ENCODE peak calls at places on chromosome X, in ten cellular contexts. Y, U, G, C, X, J, I, S, D and M are unnamed samples. For H3K27me3, the result is how much of the 10 kb centered on the place peaks cover.

GRCh38 chrX:15310117-15310516 is 5.3 kb downstream of the ASB11 start:
- DNase-seq in Y (no peak), U (no peak), G (peak), C (peak), X (no peak), J (no peak), I (peak), S (no peak), D (no peak), M (peak)

GRCh38 chrX:132395059-132395458 is 93.8 kb downstream of the MBNL3 start:
- DNase-seq in Y (no peak), U (no peak), G (no peak), C (no peak), X (no peak), J (no peak), I (no peak), S (no peak), D (no peak), M (no peak)

GRCh38 chrX:50635811-50636365 is 165.3 kb upstream of the DGKK start:
- DNase-seq in Y (no peak), U (no peak), G (no peak), C (no peak), X (peak), J (no peak), I (no peak), S (peak), D (no peak), M (no peak)

GRCh38 chrX:53294024-53294648 is 12.8 kb upstream of the IQSEC2 start:
- DNase-seq in Y (no peak), U (no peak), G (peak), C (peak), X (no peak), J (peak), I (no peak), S (no peak), D (no peak), M (no peak)

GRCh38 chrX:9730078-9730477 is 35.6 kb downstream of the GPR143 start:
- DNase-seq in Y (no peak), U (no peak), G (no peak), C (no peak), X (no peak), J (no peak), I (no peak), S (no peak), D (no peak), M (no peak)

GRCh38 chrX:56563231-56564116 is at the start of gene UBQLN2:
- DNase-seq in Y (peak), U (peak), G (peak), C (peak), X (peak), J (peak), I (peak), S (peak), D (peak), M (peak)

GRCh38 chrX:101359966-101360365 is 11.4 kb upstream of the TIMM8A start:
- DNase-seq in Y (no peak), U (no peak), G (no peak), C (peak), X (no peak), J (no peak), I (no peak), S (peak), D (no peak), M (no peak)

GRCh38 chrX:154029439-154029838 is 9.7 kb upstream of the IRAK1 start:
- DNase-seq in Y (no peak), U (no peak), G (no peak), C (no peak), X (no peak), J (no peak), I (no peak), S (no peak), D (no peak), M (no peak)

GRCh38 chrX:15410430-15410829 is 26.2 kb upstream of the VEGFD start:
- DNase-seq in Y (no peak), U (no peak), G (no peak), C (no peak), X (no peak), J (no peak), I (no peak), S (no peak), D (no peak), M (no peak)

GRCh38 chrX:56069299-56069941 is 162.7 kb upstream of the KLF8 start:
- DNase-seq in Y (no peak), U (no peak), G (no peak), C (no peak), X (no peak), J (no peak), I (no peak), S (no peak), D (no peak), M (no peak)

GRCh38 chrX:6667048-6667768 is 132.3 kb upstream of the VCX3A start:
- DNase-seq in Y (no peak), U (no peak), G (no peak), C (no peak), X (no peak), J (peak), I (no peak), S (peak), D (no peak), M (no peak)

GRCh38 chrX:150868625-150869024 is 29.8 kb downstream of the CD99L2 start:
- DNase-seq in Y (no peak), U (no peak), G (peak), C (peak), X (no peak), J (no peak), I (no peak), S (no peak), D (no peak), M (no peak)

GRCh38 chrX:25853002-25853479 is 285.1 kb upstream of the MAGEB18 start:
- DNase-seq in Y (no peak), U (no peak), G (no peak), C (no peak), X (no peak), J (no peak), I (no peak), S (no peak), D (no peak), M (no peak)

DNA sequence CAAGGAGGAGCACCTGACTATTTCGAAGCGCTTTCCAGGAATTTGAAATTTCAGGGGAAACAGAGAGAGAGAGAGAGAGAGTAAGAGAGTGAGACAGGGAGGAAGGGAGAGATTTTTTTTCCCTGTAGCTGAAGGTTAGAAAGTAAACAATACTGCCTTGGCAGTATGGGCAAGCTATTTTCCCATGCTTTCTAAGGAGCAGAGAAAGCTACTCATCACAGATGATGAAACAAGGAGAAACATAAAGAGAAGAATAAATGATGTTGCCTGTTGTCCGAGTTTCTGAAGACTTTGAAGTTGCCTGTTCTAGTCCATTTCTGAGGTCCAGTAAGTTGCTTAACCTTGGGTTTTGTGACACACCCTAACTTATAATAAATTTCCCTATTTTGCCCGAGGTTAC is 49.9 kb upstream of the SLC16A2 start:
- DNase-seq in Y (no peak), U (no peak), G (peak), C (peak), X (no peak), J (no peak), I (no peak), S (no peak), D (no peak), M (no peak)
- H3K27me3 ChIP-seq in Y (under half), U (under half), G (under half), C (under half), X (under half), J (under half), I (under half), S (under half), D (under half), M (under half)

GRCh38 chrX:48156014-48156413 is 25.6 kb downstream of the SPACA5B start:
- DNase-seq in Y (no peak), U (no peak), G (no peak), C (no peak), X (no peak), J (no peak), I (no peak), S (no peak), D (no peak), M (no peak)
- H3K27me3 ChIP-seq in Y (under half), U (under half), G (under half), C (under half), X (under half), J (under half), I (under half), S (under half), D (under half), M (under half)

DNA sequence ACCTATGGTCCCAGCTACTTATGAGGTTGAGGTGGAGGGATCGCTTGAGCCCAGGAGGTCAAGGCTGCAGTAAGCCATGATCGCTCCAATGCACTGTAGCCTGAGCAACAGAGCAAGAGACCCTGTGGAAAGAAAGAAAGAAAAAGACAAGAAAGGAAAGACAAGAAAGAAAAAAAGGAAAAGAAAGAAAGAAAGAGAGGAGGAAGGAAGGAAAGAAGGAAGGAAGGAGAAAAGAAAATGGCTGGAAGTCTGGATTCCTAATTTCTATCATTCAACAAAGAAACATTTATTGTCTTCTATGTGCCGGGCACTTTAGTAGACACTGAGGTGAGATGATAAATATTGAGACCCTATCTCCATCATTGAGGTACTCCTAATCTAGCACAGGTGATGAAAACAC is 26.8 kb upstream of the BCORL1 start:
- DNase-seq in Y (no peak), U (no peak), G (no peak), C (no peak), X (no peak), J (no peak), I (no peak), S (no peak), D (no peak), M (no peak)
- H3K27me3 ChIP-seq in Y (under half), U (under half), G (under half), C (under half), X (under half), J (under half), I (under half), S (under half), D (under half), M (under half)

GRCh38 chrX:40148439-40149285 is 50.9 kb upstream of the BCOR start:
- DNase-seq in Y (peak), U (no peak), G (no peak), C (no peak), X (no peak), J (no peak), I (no peak), S (no peak), D (no peak), M (no peak)

GRCh38 chrX:40149286-40150175 is 51.8 kb upstream of the BCOR start:
- DNase-seq in Y (peak), U (no peak), G (no peak), C (no peak), X (no peak), J (no peak), I (no peak), S (no peak), D (no peak), M (no peak)

GRCh38 chrX:40152173-40152705 is 54.5 kb upstream of the BCOR start:
- DNase-seq in Y (peak), U (no peak), G (no peak), C (no peak), X (peak), J (no peak), I (no peak), S (no peak), D (no peak), M (peak)

GRCh38 chrX:40151211-40152172 is 53.7 kb upstream of the BCOR start:
- DNase-seq in Y (peak), U (no peak), G (no peak), C (no peak), X (peak), J (no peak), I (no peak), S (no peak), D (no peak), M (no peak)

DNA sequence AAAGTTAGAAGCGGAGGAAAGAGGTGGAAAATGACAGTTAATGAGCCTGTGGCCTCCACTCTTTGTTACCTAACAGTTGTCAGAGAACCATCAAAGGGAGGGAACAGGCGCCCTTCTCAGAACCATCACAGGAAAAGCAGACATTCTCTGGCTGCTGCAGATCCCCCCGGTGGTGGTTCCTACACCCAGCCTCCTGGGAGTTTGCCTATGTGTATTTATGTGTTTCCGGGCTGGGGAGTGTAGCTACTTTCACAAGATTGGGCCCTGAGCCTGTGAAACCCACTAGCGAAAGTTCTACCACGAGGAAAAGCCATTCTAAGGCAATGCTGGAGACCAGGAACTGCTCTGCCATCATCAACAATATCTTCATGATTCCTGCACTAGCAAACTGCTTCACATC is 52.7 kb upstream of the BCOR start:
- DNase-seq in Y (peak), U (no peak), G (no peak), C (no peak), X (no peak), J (no peak), I (no peak), S (no peak), D (no peak), M (no peak)
- H3K27me3 ChIP-seq in Y (half or more), U (under half), G (under half), C (under half), X (half or more), J (under half), I (half or more), S (under half), D (under half), M (under half)

DNA sequence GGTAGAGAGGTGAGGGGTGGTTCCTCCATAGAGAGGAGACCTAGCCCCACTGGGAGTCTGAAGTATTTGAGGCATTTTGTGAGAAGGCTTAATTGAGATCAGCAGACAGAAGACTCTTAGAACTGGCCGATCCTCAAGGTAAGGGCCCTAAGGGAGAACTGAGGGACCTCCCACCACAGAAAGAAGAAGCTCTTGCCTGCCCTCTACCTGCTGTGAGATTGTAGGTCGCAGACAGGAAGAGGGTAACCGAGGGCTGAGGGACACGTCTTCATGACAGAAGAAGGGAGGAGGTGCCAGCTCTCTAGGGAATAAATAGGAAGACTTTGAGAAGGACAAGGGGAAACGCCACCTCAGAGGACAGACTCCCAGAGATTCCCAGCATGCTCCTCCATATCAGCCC is 24.1 kb upstream of the MAGEC1 start:
- DNase-seq in Y (no peak), U (no peak), G (no peak), C (no peak), X (no peak), J (no peak), I (no peak), S (no peak), D (no peak), M (no peak)
- H3K27me3 ChIP-seq in Y (under half), U (under half), G (under half), C (under half), X (under half), J (under half), I (under half), S (under half), D (under half), M (under half)

GRCh38 chrX:119423631-119424030 is 24.5 kb downstream of the SLC25A43 start:
- DNase-seq in Y (no peak), U (no peak), G (no peak), C (peak), X (no peak), J (no peak), I (no peak), S (no peak), D (no peak), M (no peak)
- H3K27me3 ChIP-seq in Y (under half), U (under half), G (under half), C (under half), X (under half), J (under half), I (under half), S (under half), D (under half), M (under half)

GRCh38 chrX:21885568-21885967 is 29.8 kb downstream of the YY2 start:
- DNase-seq in Y (peak), U (no peak), G (peak), C (peak), X (no peak), J (no peak), I (no peak), S (no peak), D (peak), M (no peak)
- H3K27me3 ChIP-seq in Y (under half), U (under half), G (under half), C (under half), X (under half), J (under half), I (under half), S (under half), D (under half), M (under half)